ENCODE peak calls at places on chromosomes 16 and 17, in seven cellular contexts. V is HCT116, E is H1, G is K562, B is SK-N-SH, U is GM12878, X is HepG2. M is an unnamed sample.

GRCh38 chr16:48049832-48050231 is 106.0 kb downstream of the ABCC12 start:
- DNase-seq in V (no peak), X (no peak), B (no peak), G (no peak), U (no peak), E (no peak), M (no peak)

GRCh38 chr16:13835357-13835756 is 84.6 kb upstream of the ERCC4 start:
- DNase-seq in G (no peak), E (no peak), X (no peak), V (no peak), U (peak), B (no peak), M (no peak)

GRCh38 chr17:72529386-72529785 is 408.6 kb downstream of the SOX9 start:
- DNase-seq in U (no peak), V (no peak), B (no peak), X (no peak), G (no peak), E (no peak), M (peak)

GRCh38 chr16:88315543-88316105 is 67.1 kb upstream of the ZNF469 start:
- DNase-seq in B (no peak), E (no peak), U (no peak), V (peak), G (peak), X (peak), M (no peak)

GRCh38 chr16:67934306-67935095 is 2.1 kb downstream of the PSMB10 start:
- DNase-seq in E (no peak), G (peak), B (peak), U (no peak), X (no peak), V (no peak), M (no peak)

GRCh38 chr17:34797724-34798123 is 163.5 kb downstream of the CCT6B start:
- DNase-seq in X (peak), V (no peak), E (peak), B (no peak), U (no peak), G (peak), M (peak)

GRCh38 chr17:4090898-4091297 is 51.9 kb downstream of the ZZEF1 start:
- DNase-seq in U (no peak), V (no peak), G (no peak), E (no peak), B (no peak), X (no peak), M (no peak)

GRCh38 chr17:35896011-35896587 is 15.9 kb upstream of the CCL5 start:
- DNase-seq in E (no peak), X (no peak), B (no peak), V (no peak), U (no peak), G (no peak), M (no peak)

GRCh38 chr16:85220125-85220839 is 108.0 kb upstream of the CIBAR2 start:
- DNase-seq in U (no peak), X (peak), B (peak), E (no peak), G (no peak), V (no peak), M (peak)

DNA sequence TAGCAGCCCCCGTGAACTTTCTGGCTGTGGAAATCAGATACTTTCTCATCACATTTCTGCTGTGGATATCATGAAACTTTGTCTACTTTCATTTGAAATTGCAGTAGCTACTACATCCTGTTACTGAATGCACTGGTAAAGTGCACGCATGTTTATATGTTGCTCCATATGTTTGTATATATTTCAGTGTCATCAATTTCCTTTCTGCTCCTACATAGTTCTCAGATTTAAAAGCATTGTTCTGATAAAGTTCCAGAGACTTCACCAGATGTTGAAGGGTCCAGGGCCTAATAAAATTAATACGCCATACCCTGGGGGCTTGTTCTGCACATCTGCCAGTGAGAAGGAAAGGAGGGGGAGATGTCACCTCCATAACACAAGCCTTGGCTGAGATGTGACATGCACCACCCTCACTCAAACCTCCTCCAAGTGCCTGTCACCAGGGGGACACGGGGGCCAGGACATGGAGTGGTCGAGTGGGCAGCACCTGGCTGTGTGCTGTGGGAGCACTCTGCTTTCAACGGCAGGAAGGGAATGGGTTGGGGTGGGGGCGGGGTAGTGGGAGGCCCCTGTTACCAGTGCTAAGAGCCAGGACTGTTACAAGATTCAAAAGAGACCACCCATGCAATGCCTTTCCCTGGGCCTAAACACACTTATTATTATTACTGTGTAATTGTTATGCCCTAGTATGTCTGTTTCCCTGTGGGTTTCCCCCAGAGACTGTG is 193.3 kb downstream of the FOXL1 start:
- DNase-seq in E (no peak), G (no peak), U (no peak), B (no peak), X (no peak), V (no peak), M (no peak)
- TF ChIP-seq JUND in E (no peak), G (no peak), U (no peak), B (no peak), X (no peak), V (no peak), M (no peak)

GRCh38 chr16:65000654-65001053 is 121.2 kb downstream of the CDH11 start:
- DNase-seq in G (no peak), E (no peak), V (no peak), B (no peak), U (no peak), X (no peak), M (no peak)
- TF ChIP-seq JUND in G (no peak), E (no peak), V (no peak), B (no peak), U (no peak), X (no peak), M (no peak)

GRCh38 chr17:1724351-1724868 is at the start of gene WDR81:
- DNase-seq in U (no peak), B (peak), E (peak), G (peak), X (peak), V (peak), M (peak)

GRCh38 chr17:1716912-1717695 is 6.9 kb upstream of the TLCD2 start:
- DNase-seq in B (peak), E (peak), V (peak), X (peak), G (peak), U (peak), M (peak)

GRCh38 chr17:1724869-1725641 is 551 bp downstream of the WDR81 start:
- DNase-seq in B (peak), V (no peak), G (no peak), U (no peak), X (no peak), E (peak), M (no peak)

GRCh38 chr17:1718362-1719165 is 5.9 kb upstream of the WDR81 start:
- DNase-seq in X (no peak), B (no peak), U (no peak), G (no peak), E (no peak), V (no peak), M (no peak)

GRCh38 chr17:1720856-1721386 is 3.6 kb upstream of the WDR81 start:
- DNase-seq in E (peak), X (peak), G (no peak), U (no peak), B (no peak), V (peak), M (peak)
- TF ChIP-seq JUND in E (no peak), X (no peak), G (no peak), U (no peak), B (no peak), V (no peak), M (no peak)

DNA sequence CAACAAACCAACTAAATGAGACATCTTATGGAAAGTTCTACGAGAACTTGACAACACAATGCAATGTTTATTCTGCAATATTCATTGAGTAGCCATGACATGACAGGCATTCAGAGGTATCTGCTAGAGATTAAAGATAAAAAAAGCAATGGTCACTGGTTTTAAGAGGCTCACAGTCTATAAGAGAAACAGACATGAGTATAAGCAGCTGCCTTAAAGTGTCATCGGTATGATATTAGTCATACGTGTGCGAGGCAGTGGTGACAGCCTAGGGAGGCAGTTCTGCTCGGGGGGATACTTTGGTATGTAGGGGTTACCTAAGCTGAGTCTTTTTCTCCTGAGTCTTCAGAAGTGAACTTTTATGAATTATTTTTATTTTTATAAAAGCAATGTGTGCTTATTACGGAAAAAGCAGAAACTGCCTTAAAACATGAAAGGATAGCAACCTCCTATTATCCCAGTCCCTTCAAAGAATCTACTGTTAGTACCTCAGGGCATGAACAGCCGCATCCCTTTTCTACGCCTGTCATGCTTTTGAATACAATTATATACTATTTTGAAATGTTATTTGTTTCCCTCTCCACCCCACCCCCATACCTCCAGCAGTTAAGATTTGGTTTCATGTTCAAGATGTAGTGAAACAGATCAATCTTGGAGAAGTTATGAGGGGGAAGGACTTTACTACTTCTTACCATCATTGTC is 7.7 kb downstream of the ST6GALNAC1 start:
- DNase-seq in B (peak), G (no peak), V (no peak), E (no peak), X (no peak), U (no peak), M (no peak)
- TF ChIP-seq JUND in B (peak), G (no peak), V (no peak), E (no peak), X (no peak), U (no peak), M (no peak)

GRCh38 chr16:59126486-59126885 is 392.4 kb upstream of the GOT2 start:
- DNase-seq in E (no peak), V (no peak), B (no peak), X (no peak), U (no peak), G (no peak), M (no peak)
- TF ChIP-seq JUND in E (no peak), V (no peak), B (no peak), X (no peak), U (no peak), G (no peak), M (no peak)

GRCh38 chr16:30340621-30341020 is 14.5 kb downstream of the CD2BP2 start:
- DNase-seq in X (no peak), B (no peak), G (no peak), E (no peak), U (no peak), V (no peak), M (no peak)

DNA sequence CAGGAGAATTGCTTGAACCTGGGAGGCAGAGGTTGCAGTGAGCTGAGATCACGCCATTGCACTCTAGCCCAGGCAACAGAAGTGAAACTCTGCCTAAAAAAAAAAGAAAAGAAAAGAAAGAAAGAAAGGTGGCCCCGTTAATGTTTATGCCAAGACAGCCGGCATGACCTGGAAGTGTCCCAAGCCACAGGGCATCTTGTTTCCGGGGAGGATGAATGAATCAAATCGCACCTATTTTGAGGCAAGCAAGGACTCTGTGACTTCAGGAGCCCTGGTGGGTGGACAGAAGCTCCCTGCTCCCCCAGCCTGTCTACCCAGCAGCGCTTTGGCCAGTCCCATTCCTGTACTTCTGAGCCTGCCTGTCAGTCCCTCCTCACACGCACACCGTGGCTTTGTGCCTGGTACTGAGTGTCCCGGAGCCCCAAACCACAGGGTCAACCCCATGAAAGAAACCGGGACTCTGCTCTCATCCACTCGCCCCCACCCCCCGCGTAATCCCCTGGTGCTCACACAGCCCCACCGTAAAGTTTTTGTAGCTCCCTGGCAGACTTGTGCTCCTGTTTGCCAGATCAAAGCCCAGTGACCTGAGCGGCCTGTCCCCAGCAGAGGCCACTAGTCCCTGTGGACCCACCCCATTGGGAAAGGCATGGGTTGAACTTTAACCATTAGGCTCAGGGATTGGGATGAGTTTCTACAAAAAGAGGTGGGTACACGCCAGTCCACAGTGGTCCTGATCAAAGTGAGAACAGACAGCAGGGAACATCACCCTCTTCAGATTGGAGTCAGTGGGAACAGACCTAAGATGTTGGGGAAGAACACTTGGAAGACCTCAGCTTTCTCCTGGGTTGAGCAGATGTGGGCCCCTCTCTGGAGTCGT is 19.3 kb downstream of the CD2BP2 start:
- DNase-seq in B (no peak), X (peak), V (no peak), G (no peak), U (peak), E (no peak), M (no peak)
- TF ChIP-seq JUND in B (no peak), X (no peak), V (no peak), G (no peak), U (no peak), E (no peak), M (no peak)

GRCh38 chr16:11403534-11403795 is 58.2 kb downstream of the RMI2 start:
- DNase-seq in U (no peak), V (no peak), B (no peak), X (no peak), E (no peak), G (no peak), M (no peak)

GRCh38 chr16:11401161-11402050 is 56.1 kb downstream of the RMI2 start:
- DNase-seq in X (no peak), U (no peak), E (no peak), G (no peak), V (no peak), B (peak), M (no peak)

GRCh38 chr16:11403920-11404319 is 58.7 kb downstream of the RMI2 start:
- DNase-seq in U (no peak), E (no peak), V (no peak), G (no peak), X (no peak), B (no peak), M (no peak)

GRCh38 chr16:11402745-11403533 is 57.7 kb downstream of the RMI2 start:
- DNase-seq in G (no peak), E (no peak), V (no peak), U (no peak), B (no peak), X (no peak), M (no peak)

GRCh38 chr16:11402051-11402744 is 56.9 kb downstream of the RMI2 start:
- DNase-seq in E (no peak), B (peak), V (no peak), X (no peak), G (no peak), U (no peak), M (no peak)
- TF ChIP-seq JUND in E (no peak), B (no peak), V (no peak), X (no peak), G (no peak), U (no peak), M (no peak)